ENCODE peak calls at places on chromosomes 4 and X, in four cellular contexts. One of them, this sample, is unnamed.

GRCh38 chrX:10636337-10636736 is 16.0 kb upstream of the MID1 start:
- DNase-seq in SK-N-SH: peak; percentile 39
- DNase-seq in K562: peak; percentile 14
- DNase-seq in HCT116: peak; percentile 59
- DNase-seq in this sample: peak; percentile 72

GRCh38 chr4:101217353-101218031 is 129.8 kb downstream of the PPP3CA start:
- DNase-seq in SK-N-SH: no peak
- DNase-seq in K562: no peak
- DNase-seq in HCT116: no peak
- DNase-seq in this sample: no peak

GRCh38 chrX:15016051-15016450 is 142.8 kb downstream of the MOSPD2 start:
- DNase-seq in SK-N-SH: no peak
- DNase-seq in K562: no peak
- DNase-seq in HCT116: no peak
- DNase-seq in this sample: no peak

GRCh38 chr4:47085661-47086060 is 54.3 kb downstream of the GABRB1 start:
- DNase-seq in SK-N-SH: no peak
- DNase-seq in K562: no peak
- DNase-seq in HCT116: no peak
- DNase-seq in this sample: no peak

GRCh38 chr4:3031357-3032064 is 42.8 kb downstream of the HTT-AS start:
- DNase-seq in SK-N-SH: peak; percentile 53
- DNase-seq in K562: no peak
- DNase-seq in HCT116: no peak
- DNase-seq in this sample: no peak

GRCh38 chr4:7466904-7467303 is 32.2 kb upstream of the PSAPL1 start:
- DNase-seq in SK-N-SH: no peak
- DNase-seq in K562: no peak
- DNase-seq in HCT116: no peak
- DNase-seq in this sample: no peak

GRCh38 chr4:127151941-127152340 is 480.8 kb upstream of the INTU start:
- DNase-seq in SK-N-SH: no peak
- DNase-seq in K562: no peak
- DNase-seq in HCT116: no peak
- DNase-seq in this sample: no peak

GRCh38 chr4:8832130-8832930 is 39.3 kb downstream of the HMX1 start:
- DNase-seq in SK-N-SH: no peak
- DNase-seq in K562: no peak
- DNase-seq in HCT116: no peak
- DNase-seq in this sample: no peak

GRCh38 chrX:85620466-85620865 is 241.0 kb upstream of the POF1B start:
- DNase-seq in SK-N-SH: no peak
- DNase-seq in K562: no peak
- DNase-seq in HCT116: no peak
- DNase-seq in this sample: no peak

GRCh38 chr4:75051431-75051830 is 118.5 kb downstream of the PARM1 start:
- DNase-seq in SK-N-SH: no peak
- DNase-seq in K562: no peak
- DNase-seq in HCT116: no peak
- DNase-seq in this sample: no peak

GRCh38 chrX:17944833-17945497 is 83.9 kb upstream of the RAI2 start:
- DNase-seq in SK-N-SH: peak; percentile 15
- DNase-seq in K562: peak; percentile 40
- DNase-seq in HCT116: no peak
- DNase-seq in this sample: peak; percentile 57

GRCh38 chrX:41482153-41482850 is 35.2 kb downstream of the NYX start:
- DNase-seq in SK-N-SH: no peak
- DNase-seq in K562: no peak
- DNase-seq in HCT116: no peak
- DNase-seq in this sample: no peak

GRCh38 chrX:2609431-2610238 is 81.5 kb upstream of the CD99 start:
- DNase-seq in SK-N-SH: no peak
- DNase-seq in K562: peak; percentile 16
- DNase-seq in HCT116: no peak
- DNase-seq in this sample: peak; percentile 58

GRCh38 chr4:15744016-15744415 is 34.1 kb upstream of the CD38 start:
- DNase-seq in SK-N-SH: no peak
- DNase-seq in K562: no peak
- DNase-seq in HCT116: no peak
- DNase-seq in this sample: no peak

GRCh38 chr4:52421811-52422213 is 237.3 kb downstream of the USP46 start:
- DNase-seq in SK-N-SH: peak; percentile 73
- DNase-seq in K562: no peak
- DNase-seq in HCT116: no peak
- DNase-seq in this sample: no peak

GRCh38 chrX:139932077-139932900 is 564 bp downstream of the ATP11C start:
- DNase-seq in SK-N-SH: peak; percentile 79
- DNase-seq in K562: peak; percentile 81
- DNase-seq in HCT116: no peak
- DNase-seq in this sample: peak; percentile 56

GRCh38 chrX:12548746-12549145 is 242.5 kb upstream of the PRPS2 start:
- DNase-seq in SK-N-SH: no peak
- DNase-seq in K562: peak; percentile 0
- DNase-seq in HCT116: no peak
- DNase-seq in this sample: peak; percentile 67

GRCh38 chr4:120056249-120056648 is 10.4 kb downstream of the MAD2L1 start:
- DNase-seq in SK-N-SH: no peak
- DNase-seq in K562: no peak
- DNase-seq in HCT116: no peak
- DNase-seq in this sample: no peak

GRCh38 chr4:30904161-30904560 is 184.0 kb downstream of the PCDH7 start:
- DNase-seq in SK-N-SH: no peak
- DNase-seq in K562: no peak
- DNase-seq in HCT116: no peak
- DNase-seq in this sample: no peak

GRCh38 chrX:119816300-119816699 is 24.9 kb upstream of the RPL39 start:
- DNase-seq in SK-N-SH: no peak
- DNase-seq in K562: no peak
- DNase-seq in HCT116: no peak
- DNase-seq in this sample: no peak

GRCh38 chrX:48471504-48471903 is 1.4 kb upstream of the SLC38A5 start:
- DNase-seq in SK-N-SH: no peak
- DNase-seq in K562: no peak
- DNase-seq in HCT116: no peak
- DNase-seq in this sample: no peak

GRCh38 chrX:9055354-9055753 is 21.4 kb upstream of the FAM9B start:
- DNase-seq in SK-N-SH: no peak
- DNase-seq in K562: no peak
- DNase-seq in HCT116: no peak
- DNase-seq in this sample: no peak

GRCh38 chr4:37865450-37865849 is 25.4 kb upstream of the TBC1D1 start:
- DNase-seq in SK-N-SH: no peak
- DNase-seq in K562: no peak
- DNase-seq in HCT116: no peak
- DNase-seq in this sample: no peak

GRCh38 chr4:177033130-177033529 is 240.4 kb upstream of the VEGFC start:
- DNase-seq in SK-N-SH: no peak
- DNase-seq in K562: no peak
- DNase-seq in HCT116: no peak
- DNase-seq in this sample: peak; percentile 54

GRCh38 chr4:182236186-182236585 is 7.0 kb upstream of the TENM3 start:
- DNase-seq in SK-N-SH: no peak
- DNase-seq in K562: no peak
- DNase-seq in HCT116: no peak
- DNase-seq in this sample: no peak

GRCh38 chr4:180380733-180381132 is 1862.5 kb upstream of the TENM3 start:
- DNase-seq in SK-N-SH: no peak
- DNase-seq in K562: no peak
- DNase-seq in HCT116: peak; percentile 79
- DNase-seq in this sample: no peak

GRCh38 chr4:105272002-105272401 is 125.3 kb downstream of the TET2 start:
- DNase-seq in SK-N-SH: no peak
- DNase-seq in K562: no peak
- DNase-seq in HCT116: no peak
- DNase-seq in this sample: no peak
- H3K4me1 ChIP-seq in SK-N-SH: no peaks in the 10 kb centered on the region
- H3K4me1 ChIP-seq in K562: no peaks in the 10 kb centered on the region
- H3K4me1 ChIP-seq in HCT116: no peaks in the 10 kb centered on the region
- H3K4me1 ChIP-seq in this sample: peaks cover 3% of the 10 kb centered on the region

DNA sequence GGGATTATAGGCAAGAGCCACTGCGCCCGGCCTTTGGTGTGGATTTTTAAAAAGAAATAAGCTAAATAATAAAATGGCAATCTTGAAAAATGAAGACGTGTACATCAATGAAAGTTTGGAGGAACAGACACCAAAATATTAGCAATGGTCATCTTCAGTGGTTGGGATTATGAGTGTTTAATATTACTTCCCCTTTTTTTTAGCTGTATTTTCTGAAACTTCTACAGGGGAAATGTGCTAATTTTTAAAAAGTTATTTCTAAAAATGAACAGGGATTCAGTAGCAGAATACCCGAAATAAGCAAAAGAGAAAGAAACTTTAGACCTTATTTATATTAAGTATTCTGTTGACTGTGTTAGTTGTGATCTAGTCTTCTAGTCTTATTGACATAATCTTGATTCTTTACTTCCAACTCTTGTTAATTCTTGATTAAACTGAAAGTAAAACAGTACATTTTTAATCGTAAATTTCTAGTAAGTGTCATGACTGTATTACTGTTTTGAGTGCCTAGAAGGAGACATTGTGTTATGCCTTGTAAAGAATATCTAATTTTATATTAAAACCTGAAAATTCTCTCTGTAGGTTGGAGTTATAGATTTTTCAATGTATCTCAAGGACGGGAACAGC is 51.3 kb downstream of the RUFY3 start:
- DNase-seq in SK-N-SH: no peak
- DNase-seq in K562: no peak
- DNase-seq in HCT116: no peak
- DNase-seq in this sample: no peak
- H3K4me2 ChIP-seq in SK-N-SH: no peak overlapping the region
- H3K4me2 ChIP-seq in K562: no peak overlapping the region
- H3K4me2 ChIP-seq in HCT116: no peak overlapping the region
- H3K4me2 ChIP-seq in this sample: no peak overlapping the region

GRCh38 chr4:102722740-102723139 is 38.0 kb downstream of the MANBA start:
- DNase-seq in SK-N-SH: no peak
- DNase-seq in K562: no peak
- DNase-seq in HCT116: no peak
- DNase-seq in this sample: no peak
- TF ChIP-seq POLR2AphosphoS5 in SK-N-SH: no peak
- TF ChIP-seq POLR2AphosphoS5 in K562: no peak
- TF ChIP-seq POLR2AphosphoS5 in HCT116: no peak
- TF ChIP-seq POLR2AphosphoS5 in this sample: no peak

GRCh38 chr4:10171055-10171454 is 54.5 kb upstream of the WDR1 start:
- DNase-seq in SK-N-SH: no peak
- DNase-seq in K562: peak; percentile 67
- DNase-seq in HCT116: no peak
- DNase-seq in this sample: no peak

GRCh38 chr4:10164877-10165283 is 48.3 kb upstream of the WDR1 start:
- DNase-seq in SK-N-SH: peak; percentile 55
- DNase-seq in K562: peak; percentile 86
- DNase-seq in HCT116: peak; percentile 44
- DNase-seq in this sample: peak; percentile 76

GRCh38 chr4:10167201-10167600 is 50.6 kb upstream of the WDR1 start:
- DNase-seq in SK-N-SH: no peak
- DNase-seq in K562: no peak
- DNase-seq in HCT116: no peak
- DNase-seq in this sample: no peak

GRCh38 chr4:10169839-10170387 is 53.3 kb upstream of the WDR1 start:
- DNase-seq in SK-N-SH: no peak
- DNase-seq in K562: peak; percentile 55
- DNase-seq in HCT116: no peak
- DNase-seq in this sample: peak; percentile 30

GRCh38 chr4:10168151-10168550 is 51.6 kb upstream of the WDR1 start:
- DNase-seq in SK-N-SH: no peak
- DNase-seq in K562: no peak
- DNase-seq in HCT116: no peak
- DNase-seq in this sample: no peak
- H3K4me1 ChIP-seq in SK-N-SH: no peaks in the 10 kb centered on the region
- H3K4me1 ChIP-seq in K562: peaks cover 15% of the 10 kb centered on the region
- H3K4me1 ChIP-seq in HCT116: no peaks in the 10 kb centered on the region
- H3K4me1 ChIP-seq in this sample: no peaks in the 10 kb centered on the region

DNA sequence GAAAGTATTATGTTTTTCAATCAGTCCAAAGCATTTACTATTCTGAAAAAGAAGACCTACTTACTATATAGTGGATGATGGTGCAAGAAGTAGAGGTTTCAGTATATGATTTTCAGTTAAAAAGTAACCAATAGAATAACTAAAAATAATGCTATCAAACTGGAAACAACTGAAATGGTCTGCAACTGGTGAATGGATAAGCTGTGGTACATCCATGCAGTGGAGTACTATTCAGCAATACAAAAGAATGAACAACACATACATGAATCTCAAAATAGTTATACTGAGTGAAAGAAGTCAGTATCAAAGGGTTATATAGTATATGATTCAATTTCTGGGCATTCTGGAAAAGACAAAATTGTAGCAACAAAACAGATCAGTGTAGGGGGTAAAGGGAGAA is 55.9 kb downstream of the PLAC1 start:
- DNase-seq in SK-N-SH: no peak
- DNase-seq in K562: no peak
- DNase-seq in HCT116: no peak
- DNase-seq in this sample: no peak
- H3K4me2 ChIP-seq in SK-N-SH: no peak overlapping the region
- H3K4me2 ChIP-seq in K562: no peak overlapping the region
- H3K4me2 ChIP-seq in HCT116: no peak overlapping the region
- H3K4me2 ChIP-seq in this sample: no peak overlapping the region

GRCh38 chr4:135144498-135144897 is 942.9 kb upstream of the PABPC4L start:
- DNase-seq in SK-N-SH: no peak
- DNase-seq in K562: no peak
- DNase-seq in HCT116: no peak
- DNase-seq in this sample: no peak
- TF ChIP-seq POLR2AphosphoS5 in SK-N-SH: no peak
- TF ChIP-seq POLR2AphosphoS5 in K562: no peak
- TF ChIP-seq POLR2AphosphoS5 in HCT116: no peak
- TF ChIP-seq POLR2AphosphoS5 in this sample: no peak

This sample was measured in GM23338.